ENCODE peak calls at places on chromosomes 12 and 14, in four cellular contexts. One of them, this sample, is unnamed.

GRCh38 chr12:20525064-20525610 is 156.8 kb downstream of the PDE3A start:
- DNase-seq in stimulated activated CD4-positive, alpha-beta T cell treated with anti-CD3 and anti-CD28 coated beads, Interleukin-12 subunit alpha, Interleukin-12 subunit beta, amount 100 ng/mL, for 4 hours: no peak
- DNase-seq in brain microvascular endothelial cell: peak; percentile 53
- DNase-seq in tibial artery: no peak
- DNase-seq in this sample: no peak

GRCh38 chr12:113852273-113852672 is 113.9 kb downstream of the RBM19 start:
- DNase-seq in stimulated activated CD4-positive, alpha-beta T cell treated with anti-CD3 and anti-CD28 coated beads, Interleukin-12 subunit alpha, Interleukin-12 subunit beta, amount 100 ng/mL, for 4 hours: no peak
- DNase-seq in brain microvascular endothelial cell: no peak
- DNase-seq in tibial artery: no peak
- DNase-seq in this sample: no peak

GRCh38 chr12:20376984-20377383 is 8.6 kb downstream of the PDE3A start:
- DNase-seq in stimulated activated CD4-positive, alpha-beta T cell treated with anti-CD3 and anti-CD28 coated beads, Interleukin-12 subunit alpha, Interleukin-12 subunit beta, amount 100 ng/mL, for 4 hours: no peak
- DNase-seq in brain microvascular endothelial cell: peak; percentile 44
- DNase-seq in tibial artery: no peak
- DNase-seq in this sample: no peak

GRCh38 chr14:98444077-98444476 is 827.9 kb downstream of the BCL11B start:
- DNase-seq in stimulated activated CD4-positive, alpha-beta T cell treated with anti-CD3 and anti-CD28 coated beads, Interleukin-12 subunit alpha, Interleukin-12 subunit beta, amount 100 ng/mL, for 4 hours: no peak
- DNase-seq in brain microvascular endothelial cell: no peak
- DNase-seq in tibial artery: no peak
- DNase-seq in this sample: no peak

GRCh38 chr14:57486767-57487379 is 6.8 kb downstream of the CCDC198 start:
- DNase-seq in stimulated activated CD4-positive, alpha-beta T cell treated with anti-CD3 and anti-CD28 coated beads, Interleukin-12 subunit alpha, Interleukin-12 subunit beta, amount 100 ng/mL, for 4 hours: no peak
- DNase-seq in brain microvascular endothelial cell: peak; percentile 25
- DNase-seq in tibial artery: no peak
- DNase-seq in this sample: no peak

GRCh38 chr12:77151030-77151429 is 85.7 kb upstream of the E2F7 start:
- DNase-seq in stimulated activated CD4-positive, alpha-beta T cell treated with anti-CD3 and anti-CD28 coated beads, Interleukin-12 subunit alpha, Interleukin-12 subunit beta, amount 100 ng/mL, for 4 hours: no peak
- DNase-seq in brain microvascular endothelial cell: no peak
- DNase-seq in tibial artery: no peak
- DNase-seq in this sample: no peak

GRCh38 chr14:101195309-101195724 is 291.8 kb upstream of the RTL1 start:
- DNase-seq in stimulated activated CD4-positive, alpha-beta T cell treated with anti-CD3 and anti-CD28 coated beads, Interleukin-12 subunit alpha, Interleukin-12 subunit beta, amount 100 ng/mL, for 4 hours: no peak
- DNase-seq in brain microvascular endothelial cell: no peak
- DNase-seq in tibial artery: no peak
- DNase-seq in this sample: no peak

GRCh38 chr14:105617201-105617777 is 90.9 kb downstream of the TMEM121 start:
- DNase-seq in stimulated activated CD4-positive, alpha-beta T cell treated with anti-CD3 and anti-CD28 coated beads, Interleukin-12 subunit alpha, Interleukin-12 subunit beta, amount 100 ng/mL, for 4 hours: no peak
- DNase-seq in brain microvascular endothelial cell: no peak
- DNase-seq in tibial artery: peak; percentile 64
- DNase-seq in this sample: no peak

GRCh38 chr12:113007166-113007565 is 28.8 kb downstream of the OAS2 start:
- DNase-seq in stimulated activated CD4-positive, alpha-beta T cell treated with anti-CD3 and anti-CD28 coated beads, Interleukin-12 subunit alpha, Interleukin-12 subunit beta, amount 100 ng/mL, for 4 hours: no peak
- DNase-seq in brain microvascular endothelial cell: peak; percentile 71
- DNase-seq in tibial artery: no peak
- DNase-seq in this sample: no peak

GRCh38 chr12:128914908-128915563 is 61.8 kb downstream of the GLT1D1 start:
- DNase-seq in stimulated activated CD4-positive, alpha-beta T cell treated with anti-CD3 and anti-CD28 coated beads, Interleukin-12 subunit alpha, Interleukin-12 subunit beta, amount 100 ng/mL, for 4 hours: no peak
- DNase-seq in brain microvascular endothelial cell: no peak
- DNase-seq in tibial artery: no peak
- DNase-seq in this sample: no peak

GRCh38 chr14:23895480-23895879 is 58.1 kb upstream of the DHRS4 start:
- DNase-seq in stimulated activated CD4-positive, alpha-beta T cell treated with anti-CD3 and anti-CD28 coated beads, Interleukin-12 subunit alpha, Interleukin-12 subunit beta, amount 100 ng/mL, for 4 hours: no peak
- DNase-seq in brain microvascular endothelial cell: no peak
- DNase-seq in tibial artery: no peak
- DNase-seq in this sample: no peak

GRCh38 chr12:121061831-121062230 is 22.8 kb upstream of the OASL start:
- DNase-seq in stimulated activated CD4-positive, alpha-beta T cell treated with anti-CD3 and anti-CD28 coated beads, Interleukin-12 subunit alpha, Interleukin-12 subunit beta, amount 100 ng/mL, for 4 hours: no peak
- DNase-seq in brain microvascular endothelial cell: no peak
- DNase-seq in tibial artery: no peak
- DNase-seq in this sample: no peak

GRCh38 chr12:5571115-5571514 is 139.2 kb downstream of the NTF3 start:
- DNase-seq in stimulated activated CD4-positive, alpha-beta T cell treated with anti-CD3 and anti-CD28 coated beads, Interleukin-12 subunit alpha, Interleukin-12 subunit beta, amount 100 ng/mL, for 4 hours: no peak
- DNase-seq in brain microvascular endothelial cell: no peak
- DNase-seq in tibial artery: peak; percentile 78
- DNase-seq in this sample: no peak

GRCh38 chr14:78455896-78456435 is 285.8 kb downstream of the NRXN3 start:
- DNase-seq in stimulated activated CD4-positive, alpha-beta T cell treated with anti-CD3 and anti-CD28 coated beads, Interleukin-12 subunit alpha, Interleukin-12 subunit beta, amount 100 ng/mL, for 4 hours: no peak
- DNase-seq in brain microvascular endothelial cell: no peak
- DNase-seq in tibial artery: no peak
- DNase-seq in this sample: no peak

GRCh38 chr14:93239869-93240677 is 33.0 kb downstream of the UBR7 start:
- DNase-seq in stimulated activated CD4-positive, alpha-beta T cell treated with anti-CD3 and anti-CD28 coated beads, Interleukin-12 subunit alpha, Interleukin-12 subunit beta, amount 100 ng/mL, for 4 hours: no peak
- DNase-seq in brain microvascular endothelial cell: peak; percentile 56
- DNase-seq in tibial artery: no peak
- DNase-seq in this sample: no peak

GRCh38 chr12:3366451-3367155 is 124.4 kb upstream of the PRMT8 start:
- DNase-seq in stimulated activated CD4-positive, alpha-beta T cell treated with anti-CD3 and anti-CD28 coated beads, Interleukin-12 subunit alpha, Interleukin-12 subunit beta, amount 100 ng/mL, for 4 hours: no peak
- DNase-seq in brain microvascular endothelial cell: no peak
- DNase-seq in tibial artery: no peak
- DNase-seq in this sample: no peak

GRCh38 chr14:49982522-49982951 is 89.7 kb downstream of the ARF6 start:
- DNase-seq in stimulated activated CD4-positive, alpha-beta T cell treated with anti-CD3 and anti-CD28 coated beads, Interleukin-12 subunit alpha, Interleukin-12 subunit beta, amount 100 ng/mL, for 4 hours: no peak
- DNase-seq in brain microvascular endothelial cell: peak; percentile 97
- DNase-seq in tibial artery: no peak
- DNase-seq in this sample: peak; percentile 84

GRCh38 chr12:90995041-90995440 is 9.7 kb downstream of the EPYC start:
- DNase-seq in stimulated activated CD4-positive, alpha-beta T cell treated with anti-CD3 and anti-CD28 coated beads, Interleukin-12 subunit alpha, Interleukin-12 subunit beta, amount 100 ng/mL, for 4 hours: no peak
- DNase-seq in brain microvascular endothelial cell: no peak
- DNase-seq in tibial artery: no peak
- DNase-seq in this sample: no peak

GRCh38 chr12:46825526-46826414 is at the start of gene SLC38A4:
- DNase-seq in stimulated activated CD4-positive, alpha-beta T cell treated with anti-CD3 and anti-CD28 coated beads, Interleukin-12 subunit alpha, Interleukin-12 subunit beta, amount 100 ng/mL, for 4 hours: no peak
- DNase-seq in brain microvascular endothelial cell: no peak
- DNase-seq in tibial artery: peak; percentile 65
- DNase-seq in this sample: no peak

GRCh38 chr14:54173782-54174181 is 217.2 kb upstream of the BMP4 start:
- DNase-seq in stimulated activated CD4-positive, alpha-beta T cell treated with anti-CD3 and anti-CD28 coated beads, Interleukin-12 subunit alpha, Interleukin-12 subunit beta, amount 100 ng/mL, for 4 hours: no peak
- DNase-seq in brain microvascular endothelial cell: no peak
- DNase-seq in tibial artery: no peak
- DNase-seq in this sample: no peak

GRCh38 chr14:90510208-90510607 is 113.4 kb downstream of the CALM1 start:
- DNase-seq in stimulated activated CD4-positive, alpha-beta T cell treated with anti-CD3 and anti-CD28 coated beads, Interleukin-12 subunit alpha, Interleukin-12 subunit beta, amount 100 ng/mL, for 4 hours: no peak
- DNase-seq in brain microvascular endothelial cell: no peak
- DNase-seq in tibial artery: no peak
- DNase-seq in this sample: peak; percentile 73

GRCh38 chr14:92555440-92556111 is 42.0 kb downstream of the RIN3 start:
- DNase-seq in stimulated activated CD4-positive, alpha-beta T cell treated with anti-CD3 and anti-CD28 coated beads, Interleukin-12 subunit alpha, Interleukin-12 subunit beta, amount 100 ng/mL, for 4 hours: no peak
- DNase-seq in brain microvascular endothelial cell: no peak
- DNase-seq in tibial artery: no peak
- DNase-seq in this sample: no peak

GRCh38 chr14:104856869-104857860 is 7.9 kb upstream of the CEP170B start:
- DNase-seq in stimulated activated CD4-positive, alpha-beta T cell treated with anti-CD3 and anti-CD28 coated beads, Interleukin-12 subunit alpha, Interleukin-12 subunit beta, amount 100 ng/mL, for 4 hours: no peak
- DNase-seq in brain microvascular endothelial cell: no peak
- DNase-seq in tibial artery: peak; percentile 48
- DNase-seq in this sample: no peak

GRCh38 chr12:102299731-102300130 is 102.1 kb upstream of the PMCH start:
- DNase-seq in stimulated activated CD4-positive, alpha-beta T cell treated with anti-CD3 and anti-CD28 coated beads, Interleukin-12 subunit alpha, Interleukin-12 subunit beta, amount 100 ng/mL, for 4 hours: no peak
- DNase-seq in brain microvascular endothelial cell: no peak
- DNase-seq in tibial artery: no peak
- DNase-seq in this sample: no peak

GRCh38 chr14:68606644-68607043 is 186.2 kb downstream of the ZFP36L1 start:
- DNase-seq in stimulated activated CD4-positive, alpha-beta T cell treated with anti-CD3 and anti-CD28 coated beads, Interleukin-12 subunit alpha, Interleukin-12 subunit beta, amount 100 ng/mL, for 4 hours: no peak
- DNase-seq in brain microvascular endothelial cell: no peak
- DNase-seq in tibial artery: no peak
- DNase-seq in this sample: no peak

GRCh38 chr14:83632375-83632774 is 1897.6 kb upstream of the FLRT2 start:
- DNase-seq in stimulated activated CD4-positive, alpha-beta T cell treated with anti-CD3 and anti-CD28 coated beads, Interleukin-12 subunit alpha, Interleukin-12 subunit beta, amount 100 ng/mL, for 4 hours: no peak
- DNase-seq in brain microvascular endothelial cell: no peak
- DNase-seq in tibial artery: no peak
- DNase-seq in this sample: no peak

GRCh38 chr12:118188690-118189371 is 52.9 kb downstream of the PEBP1 start:
- DNase-seq in stimulated activated CD4-positive, alpha-beta T cell treated with anti-CD3 and anti-CD28 coated beads, Interleukin-12 subunit alpha, Interleukin-12 subunit beta, amount 100 ng/mL, for 4 hours: no peak
- DNase-seq in brain microvascular endothelial cell: peak; percentile 2
- DNase-seq in tibial artery: no peak
- DNase-seq in this sample: no peak

GRCh38 chr14:75064205-75064567 is 362 bp upstream of the ACYP1 start:
- DNase-seq in stimulated activated CD4-positive, alpha-beta T cell treated with anti-CD3 and anti-CD28 coated beads, Interleukin-12 subunit alpha, Interleukin-12 subunit beta, amount 100 ng/mL, for 4 hours: no peak
- DNase-seq in brain microvascular endothelial cell: no peak
- DNase-seq in tibial artery: no peak
- DNase-seq in this sample: no peak

GRCh38 chr12:54139030-54139429 is 49.8 kb downstream of the SMUG1 start:
- DNase-seq in stimulated activated CD4-positive, alpha-beta T cell treated with anti-CD3 and anti-CD28 coated beads, Interleukin-12 subunit alpha, Interleukin-12 subunit beta, amount 100 ng/mL, for 4 hours: no peak
- DNase-seq in brain microvascular endothelial cell: no peak
- DNase-seq in tibial artery: no peak
- DNase-seq in this sample: no peak

GRCh38 chr12:96034631-96035282 is 630 bp downstream of the LTA4H start:
- DNase-seq in stimulated activated CD4-positive, alpha-beta T cell treated with anti-CD3 and anti-CD28 coated beads, Interleukin-12 subunit alpha, Interleukin-12 subunit beta, amount 100 ng/mL, for 4 hours: no peak
- DNase-seq in brain microvascular endothelial cell: peak; percentile 14
- DNase-seq in tibial artery: no peak
- DNase-seq in this sample: no peak

GRCh38 chr12:23906329-23906728 is 43.1 kb downstream of the SOX5 start:
- DNase-seq in stimulated activated CD4-positive, alpha-beta T cell treated with anti-CD3 and anti-CD28 coated beads, Interleukin-12 subunit alpha, Interleukin-12 subunit beta, amount 100 ng/mL, for 4 hours: no peak
- DNase-seq in brain microvascular endothelial cell: peak; percentile 67
- DNase-seq in tibial artery: no peak
- DNase-seq in this sample: no peak

GRCh38 chr12:126676426-126676825 is 1590.5 kb upstream of the TMEM132C start:
- DNase-seq in stimulated activated CD4-positive, alpha-beta T cell treated with anti-CD3 and anti-CD28 coated beads, Interleukin-12 subunit alpha, Interleukin-12 subunit beta, amount 100 ng/mL, for 4 hours: no peak
- DNase-seq in brain microvascular endothelial cell: no peak
- DNase-seq in tibial artery: no peak
- DNase-seq in this sample: no peak

GRCh38 chr12:57904848-57905811 is 36.2 kb upstream of the ATP23 start:
- DNase-seq in stimulated activated CD4-positive, alpha-beta T cell treated with anti-CD3 and anti-CD28 coated beads, Interleukin-12 subunit alpha, Interleukin-12 subunit beta, amount 100 ng/mL, for 4 hours: peak; percentile 83
- DNase-seq in brain microvascular endothelial cell: peak; percentile 80
- DNase-seq in tibial artery: peak; percentile 88
- DNase-seq in this sample: peak; percentile 88

GRCh38 chr14:68771631-68772030 is 21.2 kb downstream of the ZFP36L1 start:
- DNase-seq in stimulated activated CD4-positive, alpha-beta T cell treated with anti-CD3 and anti-CD28 coated beads, Interleukin-12 subunit alpha, Interleukin-12 subunit beta, amount 100 ng/mL, for 4 hours: no peak
- DNase-seq in brain microvascular endothelial cell: no peak
- DNase-seq in tibial artery: no peak
- DNase-seq in this sample: no peak

GRCh38 chr12:29882771-29883315 is 99.1 kb upstream of the TMTC1 start:
- DNase-seq in stimulated activated CD4-positive, alpha-beta T cell treated with anti-CD3 and anti-CD28 coated beads, Interleukin-12 subunit alpha, Interleukin-12 subunit beta, amount 100 ng/mL, for 4 hours: no peak
- DNase-seq in brain microvascular endothelial cell: no peak
- DNase-seq in tibial artery: no peak
- DNase-seq in this sample: no peak

GRCh38 chr14:95619785-95620417 is 66.3 kb upstream of the TCL1B start:
- DNase-seq in stimulated activated CD4-positive, alpha-beta T cell treated with anti-CD3 and anti-CD28 coated beads, Interleukin-12 subunit alpha, Interleukin-12 subunit beta, amount 100 ng/mL, for 4 hours: no peak
- DNase-seq in brain microvascular endothelial cell: no peak
- DNase-seq in tibial artery: no peak
- DNase-seq in this sample: no peak

GRCh38 chr14:105076296-105076804 is 11.1 kb upstream of the GPR132 start:
- DNase-seq in stimulated activated CD4-positive, alpha-beta T cell treated with anti-CD3 and anti-CD28 coated beads, Interleukin-12 subunit alpha, Interleukin-12 subunit beta, amount 100 ng/mL, for 4 hours: no peak
- DNase-seq in brain microvascular endothelial cell: no peak
- DNase-seq in tibial artery: no peak
- DNase-seq in this sample: no peak

GRCh38 chr14:64879635-64880381 is at the start of gene SPTB:
- DNase-seq in stimulated activated CD4-positive, alpha-beta T cell treated with anti-CD3 and anti-CD28 coated beads, Interleukin-12 subunit alpha, Interleukin-12 subunit beta, amount 100 ng/mL, for 4 hours: peak; percentile 66
- DNase-seq in brain microvascular endothelial cell: no peak
- DNase-seq in tibial artery: no peak
- DNase-seq in this sample: peak; percentile 16

This sample was measured in lower leg skin.